ENCODE peak calls at places on chromosomes 6 and 20, in seven cellular contexts. S is epithelial cell of prostate, U is body of pancreas, A is Calu3, G is activated B cell treated with CpG ODN at 0.5 μM for 24 hours, I is GM12878, T is A549. W is an unnamed sample.

GRCh38 chr6:111573118-111573883 is 32.4 kb downstream of the TRAF3IP2 start:
- DNase-seq in S (peak), U (no peak), A (no peak), G (no peak), I (no peak), T (no peak), W (peak)

GRCh38 chr6:41713161-41713649 is 22.2 kb downstream of the TFEB start:
- DNase-seq in S (no peak), U (peak), A (peak), G (no peak), I (no peak), T (peak), W (peak)

GRCh38 chr6:110270166-110270565 is 88.0 kb downstream of the METTL24 start:
- DNase-seq in S (no peak), U (no peak), A (no peak), G (no peak), I (no peak), T (no peak), W (peak)

GRCh38 chr6:117870477-117871243 is 36.4 kb upstream of the SLC35F1 start:
- DNase-seq in S (no peak), U (no peak), A (no peak), G (no peak), I (no peak), T (no peak), W (no peak)

GRCh38 chr6:33988121-33989015 is 157.5 kb downstream of the GRM4 start:
- DNase-seq in S (no peak), U (peak), A (no peak), G (no peak), I (no peak), T (no peak), W (no peak)

GRCh38 chr20:13684566-13685222 is 46.0 kb upstream of the TASP1 start:
- DNase-seq in S (no peak), U (no peak), A (no peak), G (peak), I (peak), T (no peak), W (no peak)

GRCh38 chr20:8523684-8524083 is 391.6 kb downstream of the PLCB1 start:
- DNase-seq in S (no peak), U (no peak), A (no peak), G (no peak), I (no peak), T (no peak), W (no peak)

GRCh38 chr20:45798935-45799642 is 7.3 kb downstream of the DNTTIP1 start:
- DNase-seq in S (no peak), U (peak), A (peak), G (peak), I (no peak), T (peak), W (peak)

GRCh38 chr20:13119583-13119982 is 101.5 kb upstream of the ISM1 start:
- DNase-seq in S (no peak), U (peak), A (peak), G (no peak), I (no peak), T (peak), W (no peak)

GRCh38 chr6:3773696-3774298 is 22.3 kb upstream of the PXDC1 start:
- DNase-seq in S (no peak), U (peak), A (no peak), G (no peak), I (no peak), T (no peak), W (no peak)

GRCh38 chr20:12961725-12962124 is 47.0 kb upstream of the SPTLC3 start:
- DNase-seq in S (no peak), U (no peak), A (no peak), G (no peak), I (no peak), T (no peak), W (no peak)

GRCh38 chr6:125804264-125804663 is 13.5 kb downstream of the NCOA7 start:
- DNase-seq in S (no peak), U (no peak), A (no peak), G (no peak), I (peak), T (no peak), W (no peak)

GRCh38 chr6:155880905-155881304 is 425.3 kb upstream of the NOX3 start:
- DNase-seq in S (no peak), U (no peak), A (no peak), G (no peak), I (no peak), T (no peak), W (peak)

GRCh38 chr6:126094411-126094810 is 108.1 kb downstream of the TRMT11 start:
- DNase-seq in S (no peak), U (no peak), A (no peak), G (no peak), I (no peak), T (no peak), W (no peak)

GRCh38 chr6:155646443-155646842 is 190.8 kb upstream of the NOX3 start:
- DNase-seq in S (no peak), U (no peak), A (no peak), G (no peak), I (no peak), T (no peak), W (no peak)

GRCh38 chr6:15653581-15653980 is 9.2 kb downstream of the DTNBP1 start:
- DNase-seq in S (no peak), U (no peak), A (no peak), G (no peak), I (peak), T (no peak), W (no peak)

GRCh38 chr6:139254196-139254595 is 37.6 kb downstream of the TXLNB start:
- DNase-seq in S (no peak), U (no peak), A (no peak), G (no peak), I (no peak), T (no peak), W (no peak)

GRCh38 chr6:109007521-109007920 is 87.1 kb downstream of the SESN1 start:
- DNase-seq in S (no peak), U (no peak), A (no peak), G (no peak), I (no peak), T (no peak), W (no peak)

GRCh38 chr6:7421066-7421465 is 31.5 kb downstream of the RIOK1 start:
- DNase-seq in S (no peak), U (no peak), A (no peak), G (no peak), I (no peak), T (no peak), W (no peak)

GRCh38 chr20:34332262-34332920 is 29.2 kb upstream of the AHCY start:
- DNase-seq in S (no peak), U (no peak), A (no peak), G (no peak), I (no peak), T (no peak), W (no peak)

GRCh38 chr6:100101656-100102055 is 107.6 kb upstream of the MCHR2 start:
- DNase-seq in S (no peak), U (no peak), A (no peak), G (no peak), I (no peak), T (no peak), W (no peak)

GRCh38 chr20:44603327-44603726 is 20.9 kb downstream of the PKIG start:
- DNase-seq in S (no peak), U (no peak), A (no peak), G (no peak), I (no peak), T (no peak), W (no peak)

GRCh38 chr6:113586966-113587699 is 270.0 kb upstream of the MARCKS start:
- DNase-seq in S (no peak), U (no peak), A (no peak), G (no peak), I (no peak), T (no peak), W (no peak)

GRCh38 chr6:170189236-170189635 is 101.6 kb downstream of the DLL1 start:
- DNase-seq in S (no peak), U (no peak), A (no peak), G (no peak), I (no peak), T (no peak), W (no peak)

GRCh38 chr20:36493013-36493800 is 48.1 kb upstream of the MYL9 start:
- DNase-seq in S (no peak), U (peak), A (peak), G (no peak), I (no peak), T (no peak), W (no peak)

GRCh38 chr20:14406495-14406894 is 69.1 kb upstream of the FLRT3 start:
- DNase-seq in S (peak), U (no peak), A (no peak), G (no peak), I (no peak), T (peak), W (peak)

GRCh38 chr6:3938715-3939376 is 89.7 kb downstream of the FAM50B start:
- DNase-seq in S (no peak), U (no peak), A (no peak), G (no peak), I (no peak), T (no peak), W (no peak)

GRCh38 chr20:45985573-45985972 is 13.6 kb upstream of the ZNF335 start:
- DNase-seq in S (no peak), U (no peak), A (no peak), G (no peak), I (no peak), T (no peak), W (no peak)

GRCh38 chr6:15329154-15329781 is 83.4 kb downstream of the JARID2 start:
- DNase-seq in S (no peak), U (no peak), A (no peak), G (no peak), I (no peak), T (no peak), W (peak)

GRCh38 chr20:38953630-38954340 is 8.4 kb upstream of the DHX35 start:
- DNase-seq in S (no peak), U (no peak), A (no peak), G (no peak), I (no peak), T (no peak), W (no peak)

GRCh38 chr20:56166781-56167465 is 81.6 kb upstream of the MC3R start:
- DNase-seq in S (no peak), U (no peak), A (no peak), G (no peak), I (no peak), T (no peak), W (no peak)